ENCODE peak calls at places on chromosomes 7 and 10, in five cellular contexts. Q, J, T, H and M are unnamed samples. For H3K4me1, the result is how much of the 10 kb centered on the place peaks cover.

GRCh38 chr7:151137841-151138540 is 29.5 kb downstream of the GBX1 start:
- DNase-seq in Q (no peak), J (no peak), T (no peak), H (no peak), M (no peak)

GRCh38 chr10:14325325-14325955 is 5.3 kb downstream of the FRMD4A start:
- DNase-seq in Q (peak), J (no peak), T (peak), H (no peak), M (peak)

GRCh38 chr7:79709574-79710409 is 256.3 kb upstream of the MAGI2 start:
- DNase-seq in Q (no peak), J (no peak), T (no peak), H (no peak), M (no peak)

GRCh38 chr7:108402865-108403264 is 53.4 kb downstream of the NRCAM start:
- DNase-seq in Q (no peak), J (no peak), T (no peak), H (no peak), M (no peak)

GRCh38 chr10:48603421-48604038 is 1.3 kb downstream of the ARHGAP22 start:
- DNase-seq in Q (no peak), J (no peak), T (no peak), H (no peak), M (peak)

GRCh38 chr7:125599387-125599786 is 669.8 kb upstream of the POT1 start:
- DNase-seq in Q (peak), J (no peak), T (no peak), H (no peak), M (no peak)

GRCh38 chr10:79438021-79438698 is 7.3 kb downstream of the ZCCHC24 start:
- DNase-seq in Q (no peak), J (peak), T (no peak), H (no peak), M (no peak)

GRCh38 chr7:125090596-125090995 is 161.0 kb upstream of the POT1 start:
- DNase-seq in Q (no peak), J (no peak), T (no peak), H (no peak), M (no peak)

GRCh38 chr7:5422324-5423271 is 1.0 kb downstream of the TNRC18 start:
- DNase-seq in Q (peak), J (peak), T (no peak), H (no peak), M (peak)

GRCh38 chr7:23971031-23971430 is 261.0 kb downstream of the STK31 start:
- DNase-seq in Q (no peak), J (no peak), T (no peak), H (no peak), M (no peak)

GRCh38 chr10:131677671-131678070 is 223.1 kb upstream of the PPP2R2D start:
- DNase-seq in Q (no peak), J (no peak), T (no peak), H (no peak), M (no peak)

DNA sequence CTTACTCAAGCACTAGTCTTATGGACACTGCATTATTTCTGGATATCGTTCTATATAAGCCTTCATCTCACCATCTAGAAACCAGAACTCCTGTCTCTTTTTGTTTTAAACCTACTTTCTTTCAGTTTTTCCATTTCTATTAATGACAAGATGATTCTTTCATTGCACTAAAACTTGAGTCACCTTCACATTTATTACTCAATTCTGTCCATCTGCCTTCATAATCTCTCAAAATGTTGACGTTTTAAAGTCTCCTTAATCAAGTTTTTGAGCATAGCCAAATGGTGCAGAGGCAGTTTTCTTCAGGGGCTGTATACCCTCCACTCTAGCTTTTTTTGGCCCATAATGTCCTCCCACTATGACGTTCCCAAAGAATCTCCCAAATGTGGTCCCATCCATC is 17.6 kb downstream of the STAM start:
- DNase-seq in Q (no peak), J (no peak), T (no peak), H (no peak), M (no peak)
- H3K4me1 ChIP-seq in Q (under half), J (under half), T (under half), H (under half), M (under half)

GRCh38 chr10:12628964-12629766 is 279.8 kb downstream of the CAMK1D start:
- DNase-seq in Q (no peak), J (no peak), T (no peak), H (no peak), M (no peak)
- TF ChIP-seq POLR2A in Q (no peak), J (no peak), T (no peak), H (no peak), M (no peak)

DNA sequence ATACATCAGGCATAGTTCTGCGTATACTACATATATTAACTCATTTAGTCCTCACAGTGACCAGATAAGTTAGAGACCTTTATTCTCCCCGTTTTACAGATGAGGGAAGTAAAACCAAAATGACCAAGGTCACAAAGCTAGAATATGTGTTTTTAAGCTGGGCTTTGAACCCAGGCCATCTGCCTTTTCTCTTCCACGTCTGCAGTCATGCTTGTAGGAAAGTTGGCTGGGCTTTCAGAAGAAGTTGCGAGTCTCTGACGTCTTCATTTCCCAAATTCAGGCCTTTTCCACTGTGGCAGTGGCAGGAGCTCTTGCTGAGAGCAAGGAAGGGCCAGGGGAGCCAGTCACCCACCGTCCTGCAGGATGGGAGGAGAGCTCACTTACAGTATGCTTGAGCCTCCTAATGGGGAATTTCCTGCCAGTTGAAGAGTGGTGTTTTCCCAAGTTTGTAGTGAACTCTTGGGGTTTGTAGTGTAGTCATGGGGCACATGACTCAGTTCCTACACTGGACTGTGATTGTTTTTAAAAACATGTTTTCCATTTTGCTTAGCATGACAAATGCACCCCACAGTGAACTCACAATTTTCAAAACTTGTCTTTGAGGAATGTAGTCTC is 34.2 kb downstream of the CYP17A1 start:
- DNase-seq in Q (no peak), J (no peak), T (no peak), H (peak), M (no peak)
- TF ChIP-seq EP300 in Q (no peak), J (no peak), T (peak), H (no peak), M (peak)

DNA sequence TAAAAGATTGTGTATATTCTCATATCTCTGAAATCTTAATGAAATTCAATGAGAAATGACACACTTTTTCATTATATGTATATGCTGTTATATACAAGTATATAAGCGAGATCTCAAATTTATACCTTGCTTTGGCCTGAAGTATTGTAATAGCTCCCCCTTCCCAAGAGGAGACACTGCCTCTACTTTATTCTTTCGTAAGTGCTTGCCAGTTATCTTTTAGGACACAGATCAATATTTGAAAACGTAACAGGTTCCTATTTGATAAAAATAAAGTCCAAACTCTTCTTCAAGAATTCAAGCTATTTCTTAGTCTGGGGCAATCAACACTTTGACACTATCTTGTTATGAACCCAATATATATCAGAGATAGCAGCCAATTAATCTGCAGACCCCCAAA is 24.9 kb downstream of the WASL start:
- DNase-seq in Q (no peak), J (no peak), T (no peak), H (no peak), M (no peak)
- H3K4me1 ChIP-seq in Q (under half), J (under half), T (half or more), H (under half), M (under half)

DNA sequence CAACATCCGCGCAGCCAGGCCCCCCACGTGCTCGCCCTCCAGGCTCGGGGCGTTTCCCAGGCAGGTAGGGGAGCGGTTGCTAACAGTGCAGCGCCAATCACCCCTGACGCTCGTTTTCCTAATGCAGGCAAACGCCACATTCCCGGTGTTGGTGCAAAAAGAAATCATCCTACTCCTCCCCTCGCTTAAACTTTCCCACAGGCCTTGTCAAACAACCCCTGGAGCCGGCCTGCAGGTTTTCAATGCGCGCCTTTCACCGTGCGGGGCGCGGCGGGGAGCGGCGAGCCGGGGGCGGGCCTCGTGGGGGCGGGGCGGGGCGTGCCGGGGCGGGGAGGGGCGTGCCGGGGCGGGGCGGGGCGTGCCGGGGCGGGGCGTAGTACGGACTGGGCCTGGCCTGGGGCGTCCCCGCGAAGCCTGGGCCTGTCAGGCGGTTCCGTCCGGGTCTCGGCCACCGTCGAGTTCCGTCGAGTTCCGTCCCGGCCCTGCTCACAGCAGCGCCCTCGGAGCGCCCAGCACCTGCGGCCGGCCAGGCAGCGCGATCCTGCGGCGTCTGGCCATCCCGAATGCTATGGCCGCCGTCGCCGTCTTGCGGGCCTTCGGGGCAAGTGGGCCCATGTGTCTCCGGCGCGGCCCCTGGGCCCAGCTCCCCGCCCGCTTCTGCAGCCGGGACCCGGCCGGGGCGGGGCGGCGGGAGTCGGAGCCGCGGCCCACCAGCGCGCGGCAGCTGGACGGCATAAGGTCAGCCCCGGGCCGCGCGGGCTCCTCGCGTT is at the start of gene ECHDC3:
- DNase-seq in Q (peak), J (peak), T (peak), H (no peak), M (peak)
- TF ChIP-seq POLR2A in Q (peak), J (no peak), T (no peak), H (peak), M (no peak)

GRCh38 chr10:36888925-36889573 is 236.3 kb upstream of the ANKRD30A start:
- DNase-seq in Q (peak), J (no peak), T (peak), H (no peak), M (peak)
- TF ChIP-seq EP300 in Q (no peak), J (no peak), T (no peak), H (no peak), M (no peak)

GRCh38 chr10:72086466-72087391 is 1.6 kb downstream of the SPOCK2 start:
- DNase-seq in Q (no peak), J (no peak), T (no peak), H (no peak), M (peak)
- H3K4me1 ChIP-seq in Q (under half), J (under half), T (under half), H (under half), M (half or more)

GRCh38 chr7:29957521-29957920 is 32.1 kb downstream of the SCRN1 start:
- DNase-seq in Q (no peak), J (no peak), T (no peak), H (no peak), M (no peak)

GRCh38 chr7:29955799-29956476 is 33.7 kb downstream of the SCRN1 start:
- DNase-seq in Q (no peak), J (no peak), T (no peak), H (no peak), M (no peak)

GRCh38 chr7:29956477-29956836 is 33.1 kb downstream of the SCRN1 start:
- DNase-seq in Q (no peak), J (no peak), T (no peak), H (no peak), M (no peak)

GRCh38 chr7:29953735-29954347 is 35.8 kb downstream of the SCRN1 start:
- DNase-seq in Q (no peak), J (no peak), T (no peak), H (no peak), M (no peak)

DNA sequence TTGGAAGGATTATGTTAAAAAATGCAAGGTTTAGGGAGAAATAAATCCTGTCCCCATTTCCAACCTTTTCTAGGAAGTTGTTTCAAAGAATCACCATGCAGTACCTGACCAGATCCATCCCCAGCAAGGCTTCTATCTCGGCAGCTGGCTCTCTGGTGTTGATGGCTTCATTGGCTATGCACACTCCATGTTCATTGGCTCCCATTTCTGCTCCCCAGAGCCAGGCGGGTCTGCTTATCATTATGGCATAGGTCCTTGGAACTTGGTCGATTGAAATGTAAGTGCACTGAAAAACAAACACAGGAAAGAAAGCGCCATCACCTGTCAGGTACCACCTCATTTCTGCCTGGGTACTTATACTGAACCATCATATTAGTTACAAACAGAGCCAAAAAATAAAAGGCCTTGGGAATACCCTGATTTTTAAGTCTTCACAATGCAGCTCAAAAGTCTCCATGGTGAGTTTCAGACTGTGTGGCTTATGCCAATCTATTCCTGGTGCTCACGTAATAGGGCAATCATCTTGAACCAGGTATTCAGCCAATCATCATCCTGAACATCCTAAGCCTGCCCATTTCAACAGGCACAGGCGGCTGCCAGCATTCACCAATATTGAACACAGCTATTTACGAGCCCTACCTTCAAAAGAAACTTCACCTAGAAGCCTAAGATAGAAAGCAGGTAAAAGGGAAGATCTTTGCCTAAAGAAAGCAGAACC is 34.4 kb downstream of the SCRN1 start:
- DNase-seq in Q (no peak), J (no peak), T (no peak), H (no peak), M (no peak)
- TF ChIP-seq POLR2A in Q (no peak), J (no peak), T (no peak), H (no peak), M (no peak)